ENCODE peak calls at places on chromosomes 3 and 15, in six cellular contexts. W, L, I, M, X and K are unnamed samples.

GRCh38 chr3:16203031-16203430 is 28.6 kb downstream of the GALNT15 start:
- DNase-seq in M (peak; percentile 33), L (peak; percentile 67), I (no peak), W (no peak), X (no peak), K (peak; percentile 75)

GRCh38 chr3:35664460-35664919 is 25.2 kb downstream of the ARPP21 start:
- DNase-seq in X (no peak), I (peak; percentile 80), M (peak; percentile 87), L (peak; percentile 50), W (peak; percentile 53), K (peak; percentile 75)

GRCh38 chr3:187713504-187713903 is 11.1 kb upstream of the RTP2 start:
- DNase-seq in W (no peak), M (peak; percentile 49), X (no peak), I (no peak), L (peak; percentile 35), K (peak; percentile 68)

GRCh38 chr3:125416235-125416634 is 41.1 kb upstream of the ZNF148 start:
- DNase-seq in L (no peak), X (no peak), I (no peak), W (no peak), M (no peak), K (no peak)

GRCh38 chr15:32870240-32871033 is 152.6 kb downstream of the GREM1 start:
- DNase-seq in L (peak; percentile 46), I (no peak), M (peak; percentile 92), W (no peak), X (no peak), K (peak; percentile 98)

GRCh38 chr15:70646169-70646568 is 117.2 kb downstream of the UACA start:
- DNase-seq in W (no peak), X (no peak), I (no peak), L (peak; percentile 32), M (no peak), K (no peak)

GRCh38 chr15:63086967-63087366 is 34.7 kb upstream of the LACTB start:
- DNase-seq in L (peak; percentile 39), M (no peak), X (no peak), I (no peak), W (no peak), K (no peak)

GRCh38 chr3:32143849-32144757 is 37.7 kb downstream of the GPD1L start:
- DNase-seq in M (peak; percentile 95), I (peak; percentile 59), X (peak; percentile 62), L (peak; percentile 95), W (no peak), K (peak; percentile 96)

GRCh38 chr3:197183582-197183981 is 114.8 kb downstream of the DLG1 start:
- DNase-seq in X (no peak), L (no peak), W (no peak), M (no peak), I (no peak), K (no peak)

GRCh38 chr3:123343296-123344174 is 105.4 kb downstream of the ADCY5 start:
- DNase-seq in W (no peak), L (no peak), X (no peak), I (no peak), M (no peak), K (no peak)

GRCh38 chr15:87760915-87761314 is 495.6 kb downstream of the NTRK3 start:
- DNase-seq in X (no peak), M (no peak), W (no peak), I (no peak), L (no peak), K (no peak)

GRCh38 chr3:17473761-17474160 is 268.7 kb downstream of the TBC1D5 start:
- DNase-seq in W (no peak), X (no peak), M (peak; percentile 48), I (no peak), L (peak; percentile 11), K (peak; percentile 50)

GRCh38 chr3:167929937-167930336 is 165.8 kb downstream of the GOLIM4 start:
- DNase-seq in X (no peak), M (no peak), I (peak; percentile 6), W (no peak), L (no peak), K (no peak)

GRCh38 chr3:88092270-88092669 is 33.2 kb downstream of the ZNF654 start:
- DNase-seq in I (no peak), L (no peak), X (no peak), W (no peak), M (no peak), K (no peak)

GRCh38 chr3:153161714-153162512 is at the start of gene RAP2B:
- DNase-seq in X (peak; percentile 90), I (peak; percentile 95), M (peak; percentile 96), L (peak; percentile 98), W (peak; percentile 98), K (peak; percentile 98)
- TF ChIP-seq CTCF in X (no peak), I (no peak), M (no peak), L (no peak), W (peak; percentile 12), K (no peak)

DNA sequence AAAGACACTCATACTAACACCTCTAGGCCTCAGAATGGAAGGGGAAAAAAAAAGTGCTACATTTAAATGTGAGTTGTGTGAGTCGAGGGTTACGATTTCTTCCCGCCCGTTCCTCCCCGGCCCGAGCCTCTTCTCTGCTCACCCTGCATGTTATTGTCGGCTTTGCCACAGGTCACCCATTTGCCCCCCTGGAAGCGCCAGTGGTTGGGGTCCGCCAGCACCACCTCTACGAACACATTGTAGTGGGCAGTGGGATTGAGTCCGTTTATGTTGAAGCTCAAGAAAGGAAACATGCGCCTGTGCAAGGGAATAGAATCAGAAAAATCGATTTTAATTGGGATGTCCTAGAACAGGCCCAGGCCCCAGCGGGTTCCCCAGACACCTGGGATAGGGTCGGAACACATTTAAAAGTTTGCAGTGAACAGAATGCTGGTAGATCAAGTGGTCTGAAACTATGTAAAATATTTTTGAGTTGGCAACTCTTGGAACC is 2.0 kb downstream of the EOMES start:
- DNase-seq in M (no peak), W (no peak), X (no peak), I (no peak), L (no peak), K (no peak)
- H3K4me3 ChIP-seq in M (no peak overlapping the region), W (no peak overlapping the region), X (no peak overlapping the region), I (no peak overlapping the region), L (no peak overlapping the region), K (no peak overlapping the region)

DNA sequence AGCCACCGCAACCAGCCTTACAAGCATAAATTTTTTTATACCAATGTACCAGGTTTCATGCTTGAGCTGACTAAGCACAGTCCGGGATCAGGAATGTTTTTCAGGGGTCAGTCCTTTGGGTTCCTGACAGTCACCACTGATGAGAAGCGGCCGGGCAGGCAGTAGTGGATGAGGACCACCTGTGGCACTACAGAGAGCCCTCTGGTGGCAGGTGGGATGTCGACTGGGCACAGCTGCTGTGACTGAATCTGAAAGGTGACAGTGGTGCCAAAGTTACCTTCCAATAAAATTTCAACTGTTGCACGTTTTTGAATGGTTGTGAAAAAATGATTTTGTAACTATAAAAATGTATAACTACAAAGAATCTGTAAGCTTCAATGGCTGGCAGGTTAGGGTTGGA is 34.0 kb downstream of the TPRA1 start:
- DNase-seq in X (no peak), W (no peak), I (peak; percentile 42), L (no peak), M (no peak), K (no peak)
- TF ChIP-seq CTCF in X (peak; percentile 11), W (peak; percentile 12), I (peak; percentile 73), L (no peak), M (peak; percentile 3), K (no peak)

GRCh38 chr3:128497305-128498126 is 4.5 kb upstream of the GATA2 start:
- DNase-seq in I (peak; percentile 65), L (peak; percentile 74), M (peak; percentile 38), W (peak; percentile 78), X (peak; percentile 45), K (no peak)
- H3K4me3 ChIP-seq in I (peak overlapping the region; percentile 43), L (peak overlapping the region; percentile 43), M (peak overlapping the region; percentile 56), W (peak overlapping the region; percentile 53), X (peak overlapping the region; percentile 73), K (peak overlapping the region; percentile 54)

GRCh38 chr3:169058681-169059080 is 604.8 kb downstream of the MECOM start:
- DNase-seq in M (no peak), I (no peak), X (no peak), L (no peak), W (no peak), K (no peak)

DNA sequence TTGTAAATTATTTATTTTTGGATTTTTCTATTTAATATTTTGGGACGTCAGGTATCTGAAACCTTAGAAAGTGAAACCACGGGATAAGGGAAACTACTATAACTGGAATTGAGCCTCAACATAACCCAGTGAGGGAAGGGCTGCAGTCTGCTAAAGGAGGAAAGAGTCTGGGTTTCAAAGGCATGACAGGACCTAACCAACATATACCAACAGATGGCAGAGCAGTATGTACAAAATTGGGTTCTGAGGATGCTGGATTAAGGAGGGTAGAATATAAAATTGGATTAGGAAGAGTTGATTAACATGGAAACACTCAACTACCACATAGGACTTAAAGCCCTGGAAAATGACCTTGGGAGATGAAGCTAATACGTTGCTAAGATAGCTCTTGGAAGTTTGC is 603.5 kb downstream of the MECOM start:
- DNase-seq in X (no peak), I (no peak), M (peak; percentile 18), L (peak; percentile 58), W (no peak), K (peak; percentile 20)
- TF ChIP-seq CTCF in X (no peak), I (no peak), M (peak; percentile 10), L (no peak), W (no peak), K (no peak)

GRCh38 chr3:440826-441225 is 244.3 kb downstream of the CHL1 start:
- DNase-seq in W (no peak), X (no peak), L (no peak), I (no peak), M (no peak), K (no peak)
- H3K4me3 ChIP-seq in W (no peak overlapping the region), X (no peak overlapping the region), L (no peak overlapping the region), I (no peak overlapping the region), M (no peak overlapping the region), K (no peak overlapping the region)

GRCh38 chr3:179852117-179852886 is 184.4 kb downstream of the PEX5L start:
- DNase-seq in X (no peak), M (peak; percentile 4), I (no peak), L (peak; percentile 18), W (no peak), K (peak; percentile 41)
- TF ChIP-seq CTCF in X (no peak), M (peak; percentile 12), I (peak; percentile 15), L (no peak), W (no peak), K (no peak)

GRCh38 chr3:151327571-151328198 is 1.7 kb downstream of the P2RY13 start:
- DNase-seq in L (peak; percentile 41), M (peak; percentile 51), I (no peak), W (no peak), X (peak; percentile 18), K (peak; percentile 58)

GRCh38 chr3:151330899-151331298 is 1.6 kb upstream of the P2RY13 start:
- DNase-seq in L (peak; percentile 12), X (no peak), W (no peak), M (peak; percentile 46), I (no peak), K (peak; percentile 51)

GRCh38 chr3:151330374-151330773 is 1.0 kb upstream of the P2RY13 start:
- DNase-seq in X (no peak), M (no peak), L (no peak), W (no peak), I (no peak), K (no peak)

GRCh38 chr3:151328298-151329036 is 882 bp downstream of the P2RY13 start:
- DNase-seq in W (no peak), L (peak; percentile 52), X (no peak), M (peak; percentile 47), I (no peak), K (peak; percentile 40)

GRCh38 chr3:151329368-151329767 is at the start of gene P2RY13:
- DNase-seq in L (no peak), X (no peak), W (no peak), I (no peak), M (no peak), K (no peak)
- H3K4me3 ChIP-seq in L (no peak within 1 kb of the TSS), X (peak within 1 kb of the TSS; percentile 27), W (no peak within 1 kb of the TSS), I (no peak within 1 kb of the TSS), M (no peak within 1 kb of the TSS), K (no peak within 1 kb of the TSS)